ENCODE peak calls at places on chromosomes 1 and 21, in five cellular contexts. B, A, L, E and X are unnamed samples.

GRCh38 chr1:177848577-177848976 is 121.3 kb downstream of the SEC16B start:
- DNase-seq in B (peak; percentile 22), A (no peak), E (peak; percentile 54), L (no peak), X (no peak)

GRCh38 chr1:36562181-36562685 is 79.5 kb upstream of the CSF3R start:
- DNase-seq in E (no peak), L (no peak), B (no peak), A (no peak), X (no peak)

GRCh38 chr1:45003741-45004140 is 7.4 kb downstream of the HECTD3 start:
- DNase-seq in L (no peak), B (no peak), A (no peak), E (no peak), X (no peak)

GRCh38 chr1:36359911-36360310 is 25.8 kb downstream of the STK40 start:
- DNase-seq in B (no peak), L (no peak), A (no peak), E (no peak), X (no peak)

GRCh38 chr1:191206808-191207207 is 729.1 kb upstream of the BRINP3 start:
- DNase-seq in E (peak; percentile 7), L (no peak), B (peak; percentile 4), A (no peak), X (no peak)

GRCh38 chr1:100250264-100250663 is 630 bp upstream of the DBT start:
- DNase-seq in E (no peak), L (no peak), B (no peak), A (no peak), X (no peak)

GRCh38 chr1:150186789-150187559 is 37.3 kb downstream of the PLEKHO1 start:
- DNase-seq in E (no peak), B (peak; percentile 70), L (peak; percentile 12), A (peak; percentile 17), X (peak; percentile 46)

GRCh38 chr1:186188736-186189135 is 186.3 kb downstream of the TPR start:
- DNase-seq in A (no peak), E (no peak), B (peak; percentile 34), L (no peak), X (no peak)

GRCh38 chr21:40128891-40129290 is 261.7 kb downstream of the PCP4 start:
- DNase-seq in E (no peak), L (no peak), A (no peak), B (no peak), X (no peak)

GRCh38 chr1:223017291-223017690 is 125.8 kb downstream of the TLR5 start:
- DNase-seq in L (no peak), A (no peak), E (no peak), B (no peak), X (no peak)

GRCh38 chr1:111218947-111219346 is 8.6 kb upstream of the CHI3L2 start:
- DNase-seq in A (no peak), B (no peak), L (no peak), E (no peak), X (no peak)

GRCh38 chr1:110425196-110425595 is 17.7 kb upstream of the LAMTOR5 start:
- DNase-seq in A (no peak), B (no peak), E (no peak), L (no peak), X (no peak)

GRCh38 chr1:210264521-210265380 is 32.2 kb downstream of the SERTAD4 start:
- DNase-seq in B (peak; percentile 31), E (no peak), A (no peak), L (no peak), X (no peak)

GRCh38 chr1:53982034-53982761 is 35.8 kb downstream of the LDLRAD1 start:
- DNase-seq in L (peak; percentile 42), E (peak; percentile 47), B (peak; percentile 40), A (no peak), X (no peak)

GRCh38 chr1:22216210-22216883 is 73.5 kb upstream of the WNT4 start:
- DNase-seq in A (no peak), E (no peak), B (no peak), L (peak; percentile 33), X (no peak)

GRCh38 chr1:81186271-81186670 is 614.5 kb upstream of the ADGRL2 start:
- DNase-seq in B (peak; percentile 55), E (no peak), L (no peak), A (no peak), X (no peak)

GRCh38 chr1:245779797-245780529 is 625.2 kb downstream of the KIF26B start:
- DNase-seq in B (no peak), A (no peak), L (no peak), E (no peak), X (no peak)

GRCh38 chr1:26706315-26706714 is 10.5 kb downstream of the ARID1A start:
- DNase-seq in B (no peak), E (no peak), A (no peak), L (no peak), X (no peak)

GRCh38 chr21:45542667-45543370 is 579 bp upstream of the SLC19A1 start:
- DNase-seq in L (no peak), B (no peak), E (no peak), A (no peak), X (peak; percentile 22)

GRCh38 chr1:33372677-33373076 is 51.8 kb upstream of the A3GALT2 start:
- DNase-seq in E (no peak), L (no peak), B (no peak), A (no peak), X (no peak)

GRCh38 chr1:1875932-1876331 is 15.0 kb downstream of the GNB1 start:
- DNase-seq in E (no peak), L (no peak), B (no peak), A (no peak), X (no peak)

GRCh38 chr1:97680894-97681293 is 239.9 kb downstream of the DPYD start:
- DNase-seq in B (peak; percentile 6), E (no peak), A (no peak), L (no peak), X (no peak)

GRCh38 chr1:214496126-214496525 is 55.3 kb downstream of the PTPN14 start:
- DNase-seq in A (no peak), L (no peak), E (no peak), B (no peak), X (no peak)

GRCh38 chr21:27250386-27250785 is 283.5 kb upstream of the ADAMTS5 start:
- DNase-seq in L (no peak), A (no peak), B (no peak), E (no peak), X (no peak)

GRCh38 chr21:44462090-44462833 is 7.0 kb downstream of the LRRC3 start:
- DNase-seq in B (no peak), E (no peak), A (no peak), L (no peak), X (no peak)

GRCh38 chr1:235826102-235826854 is 40.4 kb downstream of the LYST start:
- DNase-seq in B (no peak), A (no peak), L (no peak), E (no peak), X (no peak)

GRCh38 chr21:39022035-39022900 is 161.0 kb downstream of the PSMG1 start:
- DNase-seq in B (no peak), A (no peak), L (no peak), E (no peak), X (no peak)

GRCh38 chr1:112798293-112798692 is 83.2 kb upstream of the PPM1J start:
- DNase-seq in B (no peak), L (no peak), E (no peak), A (no peak), X (no peak)

GRCh38 chr1:110083453-110084225 is 13.2 kb upstream of the ALX3 start:
- DNase-seq in L (peak; percentile 38), A (no peak), E (no peak), B (peak; percentile 17), X (no peak)

GRCh38 chr1:50774759-50775351 is 185.2 kb downstream of the FAF1 start:
- DNase-seq in B (peak; percentile 83), A (peak; percentile 33), L (peak; percentile 19), E (peak; percentile 39), X (no peak)

GRCh38 chr21:32844653-32845443 is 73.3 kb upstream of the PAXBP1 start:
- DNase-seq in A (peak; percentile 50), B (peak; percentile 74), L (no peak), E (peak; percentile 77), X (no peak)

GRCh38 chr21:35527358-35527757 is 478.3 kb upstream of the RUNX1 start:
- DNase-seq in L (no peak), B (no peak), A (no peak), E (no peak), X (no peak)

GRCh38 chr1:112985123-112985522 is 29.1 kb upstream of the SLC16A1 start:
- DNase-seq in B (no peak), A (no peak), L (no peak), E (no peak), X (no peak)

GRCh38 chr1:189269011-189269410 is 1208.7 kb downstream of the BRINP3 start:
- DNase-seq in L (no peak), A (no peak), E (no peak), B (peak; percentile 1), X (no peak)

GRCh38 chr1:152419917-152420316 is 5.9 kb upstream of the CRNN start:
- DNase-seq in L (no peak), B (no peak), E (no peak), A (no peak), X (no peak)
- TF ChIP-seq CTCF in L (no peak), B (no peak), E (no peak), A (no peak), X (no peak)

GRCh38 chr1:60425528-60425927 is 352.0 kb upstream of the C1orf87 start:
- DNase-seq in B (peak; percentile 21), E (no peak), L (no peak), A (no peak), X (no peak)
- TF ChIP-seq CTCF in B (peak; percentile 42), E (peak; percentile 29), L (peak; percentile 29), A (peak; percentile 5), X (no peak)

GRCh38 chr1:234405676-234406075 is 32.4 kb downstream of the COA6 start:
- DNase-seq in B (no peak), L (no peak), A (no peak), E (no peak), X (no peak)

GRCh38 chr1:234406871-234407270 is 33.6 kb downstream of the COA6 start:
- DNase-seq in L (no peak), B (no peak), E (no peak), A (no peak), X (no peak)

GRCh38 chr1:234412830-234413229 is 39.6 kb downstream of the COA6 start:
- DNase-seq in E (no peak), L (no peak), B (no peak), A (no peak), X (no peak)

GRCh38 chr1:234409328-234409727 is 36.1 kb downstream of the COA6 start:
- DNase-seq in B (no peak), L (no peak), A (no peak), E (no peak), X (no peak)

GRCh38 chr1:234408757-234409156 is 35.5 kb downstream of the COA6 start:
- DNase-seq in B (no peak), L (no peak), A (no peak), E (no peak), X (no peak)
- TF ChIP-seq CTCF in B (no peak), L (no peak), A (no peak), E (no peak), X (no peak)

GRCh38 chr1:231091853-231092301 is 51.8 kb upstream of the FAM89A start:
- DNase-seq in E (peak; percentile 9), B (peak; percentile 14), L (peak; percentile 42), A (no peak), X (no peak)
- TF ChIP-seq CTCF in E (peak; percentile 36), B (peak; percentile 57), L (peak; percentile 51), A (peak; percentile 62), X (no peak)

GRCh38 chr1:4627353-4627752 is 27.1 kb upstream of the AJAP1 start:
- DNase-seq in E (no peak), L (no peak), A (no peak), B (no peak), X (no peak)
- TF ChIP-seq CTCF in E (no peak), L (no peak), A (no peak), B (no peak), X (no peak)